ENCODE peak calls at places on chromosomes 11 and 22, in seven cellular contexts. J is CD8-positive, alpha-beta memory T cell; S is BE2C; U is kidney; T is heart right ventricle; I is tibial artery; D is cardiac muscle cell. M is an unnamed sample.

GRCh38 chr22:23164091-23164490 is 16.2 kb upstream of the BCR start:
- DNase-seq in J (no peak), S (no peak), U (no peak), T (no peak), I (no peak), D (no peak), M (no peak)

GRCh38 chr11:32758291-32758690 is 36.2 kb downstream of the CCDC73 start:
- DNase-seq in J (no peak), S (no peak), U (no peak), T (no peak), I (no peak), D (no peak), M (no peak)

GRCh38 chr11:19996591-19996990 is 163.7 kb downstream of the DBX1 start:
- DNase-seq in J (no peak), S (no peak), U (no peak), T (no peak), I (no peak), D (no peak), M (no peak)

GRCh38 chr22:38831166-38831945 is 12.5 kb downstream of the NPTXR start:
- DNase-seq in J (no peak), S (no peak), U (no peak), T (no peak), I (peak; percentile 60), D (peak; percentile 84), M (no peak)

GRCh38 chr22:38067771-38068360 is 10.7 kb downstream of the PICK1 start:
- DNase-seq in J (no peak), S (no peak), U (peak; percentile 66), T (no peak), I (no peak), D (no peak), M (no peak)

GRCh38 chr22:50422961-50423815 is 51.6 kb downstream of the SBF1 start:
- DNase-seq in J (no peak), S (no peak), U (peak; percentile 43), T (no peak), I (no peak), D (no peak), M (no peak)

GRCh38 chr11:93939084-93939780 is 81.9 kb upstream of the HEPHL1 start:
- DNase-seq in J (no peak), S (no peak), U (no peak), T (no peak), I (no peak), D (peak; percentile 11), M (no peak)

GRCh38 chr11:1054143-1055108 is 17.9 kb upstream of the MUC6 start:
- DNase-seq in J (no peak), S (peak; percentile 1), U (peak; percentile 61), T (peak; percentile 10), I (peak; percentile 56), D (peak; percentile 29), M (no peak)

GRCh38 chr11:7167976-7168740 is 79.4 kb downstream of the RBMXL2 start:
- DNase-seq in J (no peak), S (no peak), U (no peak), T (no peak), I (no peak), D (no peak), M (no peak)

GRCh38 chr11:66719111-66719872 is 9.7 kb downstream of the SPTBN2 start:
- DNase-seq in J (no peak), S (no peak), U (no peak), T (no peak), I (no peak), D (no peak), M (no peak)

GRCh38 chr22:18998998-18999397 is 62.9 kb upstream of the PRODH start:
- DNase-seq in J (no peak), S (no peak), U (no peak), T (no peak), I (no peak), D (no peak), M (no peak)

GRCh38 chr22:49394116-49394785 is 433.4 kb downstream of the BRD1 start:
- DNase-seq in J (no peak), S (no peak), U (no peak), T (no peak), I (no peak), D (no peak), M (no peak)

GRCh38 chr11:13119928-13120520 is 110.9 kb downstream of the RASSF10 start:
- DNase-seq in J (no peak), S (no peak), U (no peak), T (no peak), I (no peak), D (no peak), M (no peak)

GRCh38 chr11:90646706-90647105 is 423.9 kb upstream of the CHORDC1 start:
- DNase-seq in J (no peak), S (no peak), U (no peak), T (no peak), I (no peak), D (no peak), M (no peak)

DNA sequence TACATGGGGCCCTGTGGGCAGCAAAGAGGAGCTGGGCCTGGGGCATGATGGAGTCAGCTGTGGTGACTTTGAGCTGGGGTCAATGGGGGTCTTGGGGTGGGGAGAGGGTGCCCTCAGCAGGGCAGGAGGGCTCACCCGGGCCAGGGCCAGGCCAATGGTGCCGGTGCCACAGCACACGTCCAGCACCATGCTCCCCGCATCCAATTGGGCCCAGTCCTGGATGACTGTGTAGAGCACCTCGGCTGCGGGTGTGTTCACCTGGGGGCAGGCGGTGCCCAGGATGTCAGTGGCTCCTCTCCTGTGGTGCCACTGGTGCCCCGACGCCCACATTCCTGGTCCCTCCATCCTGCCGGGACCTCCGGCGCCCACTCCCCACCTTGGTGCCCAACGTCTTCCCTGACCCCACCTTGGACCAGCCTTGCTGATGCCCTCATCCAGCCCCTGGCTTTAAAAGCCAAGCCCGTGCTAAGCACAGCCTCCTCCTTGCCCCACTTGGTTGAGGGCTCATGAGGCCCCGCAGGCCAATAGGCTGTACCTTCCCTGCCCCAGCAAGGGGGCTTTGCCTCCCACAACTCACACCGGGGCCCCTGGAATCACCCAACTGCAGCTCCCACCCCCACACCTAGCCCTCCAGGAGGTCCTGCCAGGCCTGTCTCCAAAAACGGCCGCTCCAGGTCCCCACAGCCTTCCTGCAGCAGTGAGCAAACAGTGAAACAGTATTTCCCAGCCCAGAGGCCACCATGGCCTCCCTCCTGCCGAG is 2.2 kb upstream of the RANBP1 start:
- DNase-seq in J (no peak), S (peak; percentile 17), U (peak; percentile 71), T (peak; percentile 11), I (no peak), D (no peak), M (no peak)
- H3K36me3 ChIP-seq in J (peaks cover 44% of the 10 kb centered on the region), S (peaks cover 83% of the 10 kb centered on the region), U (peaks cover 7% of the 10 kb centered on the region), T (peaks cover 6% of the 10 kb centered on the region), I (peaks cover 73% of the 10 kb centered on the region), D (peaks cover 7% of the 10 kb centered on the region), M (peaks cover 5% of the 10 kb centered on the region)

GRCh38 chr22:17911312-17911705 is 113.1 kb downstream of the MICAL3 start:
- DNase-seq in J (no peak), S (no peak), U (no peak), T (no peak), I (no peak), D (no peak), M (no peak)

GRCh38 chr22:17910561-17911311 is 113.6 kb downstream of the MICAL3 start:
- DNase-seq in J (no peak), S (peak; percentile 66), U (peak; percentile 92), T (peak; percentile 69), I (peak; percentile 88), D (peak; percentile 83), M (no peak)

GRCh38 chr22:17913705-17914282 is 110.6 kb downstream of the MICAL3 start:
- DNase-seq in J (no peak), S (no peak), U (no peak), T (no peak), I (no peak), D (no peak), M (no peak)

GRCh38 chr22:17912942-17913704 is 111.2 kb downstream of the MICAL3 start:
- DNase-seq in J (no peak), S (no peak), U (no peak), T (no peak), I (no peak), D (no peak), M (no peak)

DNA sequence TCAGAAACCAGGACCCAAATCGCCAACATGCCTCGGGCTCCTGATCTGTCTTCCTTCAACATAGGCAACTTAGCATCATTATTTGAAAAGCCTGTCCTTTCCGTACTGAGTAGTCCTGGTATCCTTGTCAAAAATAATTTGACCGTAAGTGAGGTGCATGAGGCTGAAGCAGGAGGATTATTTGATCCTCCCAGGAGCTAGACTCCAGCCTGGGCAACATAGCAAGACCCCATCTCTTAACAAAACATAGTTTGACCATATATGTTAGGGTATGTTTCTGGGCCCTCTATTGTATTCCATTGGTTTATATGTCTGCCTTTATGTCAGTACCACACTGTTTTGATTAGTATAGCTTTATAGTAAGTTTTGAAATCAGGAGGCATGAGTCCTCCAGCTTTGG is 112.5 kb downstream of the MICAL3 start:
- DNase-seq in J (no peak), S (no peak), U (no peak), T (no peak), I (no peak), D (no peak), M (no peak)
- H3K4me1 ChIP-seq in J (no peaks in the 10 kb centered on the region), S (peaks cover 9% of the 10 kb centered on the region), U (peaks cover 20% of the 10 kb centered on the region), T (peaks cover 53% of the 10 kb centered on the region), I (peaks cover 32% of the 10 kb centered on the region), D (peaks cover 88% of the 10 kb centered on the region), M (peaks cover 15% of the 10 kb centered on the region)

GRCh38 chr11:65078151-65078550 is 5.7 kb downstream of the CDCA5 start:
- DNase-seq in J (peak; percentile 50), S (peak; percentile 54), U (no peak), T (peak; percentile 34), I (no peak), D (peak; percentile 40), M (no peak)
- H3K36me3 ChIP-seq in J (no peaks in the 10 kb centered on the region), S (peaks cover 3% of the 10 kb centered on the region), U (no peaks in the 10 kb centered on the region), T (no peaks in the 10 kb centered on the region), I (no peaks in the 10 kb centered on the region), D (no peaks in the 10 kb centered on the region), M (no peaks in the 10 kb centered on the region)

GRCh38 chr11:64028398-64029115 is 7.2 kb upstream of the FLRT1 start:
- DNase-seq in J (no peak), S (peak; percentile 46), U (no peak), T (no peak), I (no peak), D (peak; percentile 55), M (no peak)

GRCh38 chr11:64027619-64028397 is 7.9 kb upstream of the FLRT1 start:
- DNase-seq in J (no peak), S (no peak), U (no peak), T (no peak), I (no peak), D (no peak), M (no peak)

GRCh38 chr11:64023731-64024710 is 11.7 kb upstream of the FLRT1 start:
- DNase-seq in J (no peak), S (no peak), U (no peak), T (no peak), I (no peak), D (no peak), M (no peak)

GRCh38 chr11:64025205-64025604 is 10.5 kb upstream of the FLRT1 start:
- DNase-seq in J (no peak), S (no peak), U (no peak), T (no peak), I (no peak), D (no peak), M (no peak)

DNA sequence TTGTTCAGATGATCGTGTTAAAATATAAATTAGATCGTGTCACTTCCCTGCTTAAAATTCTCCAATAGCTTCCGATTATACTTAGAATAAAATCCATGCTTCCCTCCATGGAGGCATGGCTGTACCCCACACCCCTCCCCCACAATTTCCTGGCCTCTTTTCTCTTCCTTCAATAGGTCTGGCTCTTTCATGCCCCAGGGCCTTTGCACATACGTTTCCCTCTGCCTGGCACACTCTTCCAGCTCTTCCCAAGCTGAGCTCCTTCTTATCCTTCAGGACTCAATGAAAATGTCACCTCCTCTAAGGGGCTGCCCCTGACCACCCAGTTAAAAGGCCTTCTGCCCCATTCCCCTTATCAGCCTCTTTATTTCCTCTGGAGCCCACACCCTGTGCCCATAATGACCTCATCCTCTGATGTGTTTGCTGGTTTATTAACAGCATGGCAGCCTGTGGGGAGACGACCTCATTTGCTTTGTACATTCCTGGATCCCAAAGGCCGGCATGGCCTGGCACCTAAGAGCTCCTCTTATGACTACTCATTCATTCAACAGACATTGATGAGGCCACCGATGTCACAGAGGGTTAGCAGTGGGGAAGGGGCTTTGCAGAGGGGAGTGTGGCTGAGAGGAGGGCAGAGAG is 9.0 kb upstream of the FLRT1 start:
- DNase-seq in J (no peak), S (no peak), U (no peak), T (no peak), I (no peak), D (no peak), M (no peak)
- H3K4me1 ChIP-seq in J (no peaks in the 10 kb centered on the region), S (no peaks in the 10 kb centered on the region), U (no peaks in the 10 kb centered on the region), T (peaks cover 7% of the 10 kb centered on the region), I (peaks cover 9% of the 10 kb centered on the region), D (peaks cover 11% of the 10 kb centered on the region), M (no peaks in the 10 kb centered on the region)